ENCODE peak calls at places on chromosome 19, in ten cellular contexts. One of them, this sample, is unnamed.

GRCh38 chr19:3019211-3019854 is 9.7 kb downstream of the TLE2 start:
- DNase-seq in IMR-90: no peak
- DNase-seq in Peyer's patch: no peak
- DNase-seq in stomach: no peak
- DNase-seq in heart left ventricle: no peak
- DNase-seq in tibial nerve: no peak
- DNase-seq in upper lobe of left lung: no peak
- DNase-seq in right lobe of liver: no peak
- DNase-seq in adrenal gland: no peak
- DNase-seq in breast epithelium: no peak
- DNase-seq in this sample: no peak

GRCh38 chr19:34962281-34962944 is 1.6 kb downstream of the ZNF792 start:
- DNase-seq in IMR-90: peak
- DNase-seq in Peyer's patch: no peak
- DNase-seq in stomach: no peak
- DNase-seq in heart left ventricle: peak
- DNase-seq in tibial nerve: no peak
- DNase-seq in upper lobe of left lung: no peak
- DNase-seq in right lobe of liver: no peak
- DNase-seq in adrenal gland: no peak
- DNase-seq in breast epithelium: no peak
- DNase-seq in this sample: no peak

GRCh38 chr19:49497790-49498106 is 1.5 kb downstream of the RPS11 start:
- DNase-seq in IMR-90: no peak
- DNase-seq in Peyer's patch: no peak
- DNase-seq in stomach: no peak
- DNase-seq in heart left ventricle: no peak
- DNase-seq in tibial nerve: no peak
- DNase-seq in upper lobe of left lung: no peak
- DNase-seq in right lobe of liver: no peak
- DNase-seq in adrenal gland: no peak
- DNase-seq in breast epithelium: no peak
- DNase-seq in this sample: no peak

GRCh38 chr19:55283548-55284393 is at the start of gene BRSK1:
- DNase-seq in IMR-90: peak
- DNase-seq in Peyer's patch: no peak
- DNase-seq in stomach: peak
- DNase-seq in heart left ventricle: peak
- DNase-seq in tibial nerve: no peak
- DNase-seq in upper lobe of left lung: no peak
- DNase-seq in right lobe of liver: no peak
- DNase-seq in adrenal gland: peak
- DNase-seq in breast epithelium: no peak
- DNase-seq in this sample: no peak

GRCh38 chr19:19738564-19738963 is 5.7 kb upstream of the ZNF14 start:
- DNase-seq in IMR-90: no peak
- DNase-seq in Peyer's patch: no peak
- DNase-seq in stomach: no peak
- DNase-seq in heart left ventricle: no peak
- DNase-seq in tibial nerve: no peak
- DNase-seq in upper lobe of left lung: no peak
- DNase-seq in right lobe of liver: no peak
- DNase-seq in adrenal gland: no peak
- DNase-seq in breast epithelium: no peak
- DNase-seq in this sample: no peak

GRCh38 chr19:11138659-11139526 is 16.7 kb downstream of the SPC24 start:
- DNase-seq in IMR-90: peak
- DNase-seq in Peyer's patch: peak
- DNase-seq in stomach: peak
- DNase-seq in heart left ventricle: peak
- DNase-seq in tibial nerve: peak
- DNase-seq in upper lobe of left lung: peak
- DNase-seq in right lobe of liver: peak
- DNase-seq in adrenal gland: peak
- DNase-seq in breast epithelium: no peak
- DNase-seq in this sample: no peak

GRCh38 chr19:28530406-28531035 is 682.4 kb downstream of the UQCRFS1 start:
- DNase-seq in IMR-90: no peak
- DNase-seq in Peyer's patch: no peak
- DNase-seq in stomach: no peak
- DNase-seq in heart left ventricle: no peak
- DNase-seq in tibial nerve: no peak
- DNase-seq in upper lobe of left lung: no peak
- DNase-seq in right lobe of liver: no peak
- DNase-seq in adrenal gland: no peak
- DNase-seq in breast epithelium: no peak
- DNase-seq in this sample: no peak

GRCh38 chr19:49883094-49883493 is 5.6 kb downstream of the TBC1D17 start:
- DNase-seq in IMR-90: no peak
- DNase-seq in Peyer's patch: no peak
- DNase-seq in stomach: no peak
- DNase-seq in heart left ventricle: no peak
- DNase-seq in tibial nerve: no peak
- DNase-seq in upper lobe of left lung: no peak
- DNase-seq in right lobe of liver: no peak
- DNase-seq in adrenal gland: no peak
- DNase-seq in breast epithelium: no peak
- DNase-seq in this sample: no peak

GRCh38 chr19:11197291-11198174 is at the start of gene KANK2:
- DNase-seq in IMR-90: peak
- DNase-seq in Peyer's patch: peak
- DNase-seq in stomach: peak
- DNase-seq in heart left ventricle: peak
- DNase-seq in tibial nerve: peak
- DNase-seq in upper lobe of left lung: peak
- DNase-seq in right lobe of liver: peak
- DNase-seq in adrenal gland: peak
- DNase-seq in breast epithelium: peak
- DNase-seq in this sample: no peak

GRCh38 chr19:3609779-3610719 is 3.4 kb upstream of the TBXA2R start:
- DNase-seq in IMR-90: no peak
- DNase-seq in Peyer's patch: no peak
- DNase-seq in stomach: no peak
- DNase-seq in heart left ventricle: no peak
- DNase-seq in tibial nerve: no peak
- DNase-seq in upper lobe of left lung: no peak
- DNase-seq in right lobe of liver: no peak
- DNase-seq in adrenal gland: no peak
- DNase-seq in breast epithelium: no peak
- DNase-seq in this sample: no peak

GRCh38 chr19:46147166-46147740 is 785 bp upstream of the IGFL2 start:
- DNase-seq in IMR-90: no peak
- DNase-seq in Peyer's patch: no peak
- DNase-seq in stomach: no peak
- DNase-seq in heart left ventricle: no peak
- DNase-seq in tibial nerve: no peak
- DNase-seq in upper lobe of left lung: no peak
- DNase-seq in right lobe of liver: no peak
- DNase-seq in adrenal gland: no peak
- DNase-seq in breast epithelium: no peak
- DNase-seq in this sample: no peak

GRCh38 chr19:46731007-46731501 is 14.1 kb upstream of the PRKD2 start:
- DNase-seq in IMR-90: peak
- DNase-seq in Peyer's patch: no peak
- DNase-seq in stomach: peak
- DNase-seq in heart left ventricle: no peak
- DNase-seq in tibial nerve: no peak
- DNase-seq in upper lobe of left lung: peak
- DNase-seq in right lobe of liver: peak
- DNase-seq in adrenal gland: peak
- DNase-seq in breast epithelium: no peak
- DNase-seq in this sample: no peak

GRCh38 chr19:51351266-51351990 is 9.5 kb upstream of the VSIG10L start:
- DNase-seq in IMR-90: no peak
- DNase-seq in Peyer's patch: no peak
- DNase-seq in stomach: no peak
- DNase-seq in heart left ventricle: no peak
- DNase-seq in tibial nerve: no peak
- DNase-seq in upper lobe of left lung: no peak
- DNase-seq in right lobe of liver: no peak
- DNase-seq in adrenal gland: no peak
- DNase-seq in breast epithelium: no peak
- DNase-seq in this sample: no peak

GRCh38 chr19:824885-825284 is 2.8 kb upstream of the AZU1 start:
- DNase-seq in IMR-90: no peak
- DNase-seq in Peyer's patch: no peak
- DNase-seq in stomach: no peak
- DNase-seq in heart left ventricle: no peak
- DNase-seq in tibial nerve: no peak
- DNase-seq in upper lobe of left lung: peak
- DNase-seq in right lobe of liver: no peak
- DNase-seq in adrenal gland: no peak
- DNase-seq in breast epithelium: no peak
- DNase-seq in this sample: no peak

DNA sequence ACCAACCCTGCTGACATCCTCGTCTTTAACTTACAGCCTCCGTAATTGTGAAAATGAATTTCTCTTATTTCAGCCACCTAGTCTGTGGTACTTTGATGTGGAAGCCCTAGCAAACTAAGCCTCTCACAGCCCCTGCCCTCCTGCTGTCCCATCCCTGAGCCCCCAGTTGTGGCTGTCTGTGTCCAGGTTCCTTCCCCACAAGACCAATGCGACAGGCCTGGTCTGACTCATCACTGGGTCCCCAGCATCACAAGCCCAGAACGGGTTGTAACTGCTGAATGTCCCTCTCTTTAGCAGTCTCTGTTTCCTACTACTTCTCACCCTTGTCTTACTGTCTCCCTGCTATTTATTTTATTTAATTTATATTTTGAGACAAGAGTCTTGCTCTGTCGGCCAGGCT is 5.7 kb downstream of the POU2F2 start:
- DNase-seq in IMR-90: no peak
- DNase-seq in Peyer's patch: no peak
- DNase-seq in stomach: no peak
- DNase-seq in heart left ventricle: no peak
- DNase-seq in tibial nerve: no peak
- DNase-seq in upper lobe of left lung: no peak
- DNase-seq in right lobe of liver: no peak
- DNase-seq in adrenal gland: no peak
- DNase-seq in breast epithelium: no peak
- DNase-seq in this sample: no peak
- H3K4me3 ChIP-seq in IMR-90: no peak
- H3K4me3 ChIP-seq in Peyer's patch: no peak
- H3K4me3 ChIP-seq in stomach: no peak
- H3K4me3 ChIP-seq in heart left ventricle: no peak
- H3K4me3 ChIP-seq in tibial nerve: no peak
- H3K4me3 ChIP-seq in upper lobe of left lung: no peak
- H3K4me3 ChIP-seq in right lobe of liver: no peak
- H3K4me3 ChIP-seq in adrenal gland: no peak
- H3K4me3 ChIP-seq in breast epithelium: no peak
- H3K4me3 ChIP-seq in this sample: no peak

GRCh38 chr19:14368011-14368513 is 13.2 kb upstream of the ADGRE5 start:
- DNase-seq in IMR-90: no peak
- DNase-seq in Peyer's patch: no peak
- DNase-seq in stomach: no peak
- DNase-seq in heart left ventricle: no peak
- DNase-seq in tibial nerve: no peak
- DNase-seq in upper lobe of left lung: no peak
- DNase-seq in right lobe of liver: no peak
- DNase-seq in adrenal gland: no peak
- DNase-seq in breast epithelium: no peak
- DNase-seq in this sample: no peak
- H3K27ac ChIP-seq in IMR-90: no peak
- H3K27ac ChIP-seq in Peyer's patch: peak
- H3K27ac ChIP-seq in stomach: peak
- H3K27ac ChIP-seq in heart left ventricle: peak
- H3K27ac ChIP-seq in tibial nerve: no peak
- H3K27ac ChIP-seq in upper lobe of left lung: peak
- H3K27ac ChIP-seq in right lobe of liver: peak
- H3K27ac ChIP-seq in adrenal gland: no peak
- H3K27ac ChIP-seq in breast epithelium: peak
- H3K27ac ChIP-seq in this sample: peak

DNA sequence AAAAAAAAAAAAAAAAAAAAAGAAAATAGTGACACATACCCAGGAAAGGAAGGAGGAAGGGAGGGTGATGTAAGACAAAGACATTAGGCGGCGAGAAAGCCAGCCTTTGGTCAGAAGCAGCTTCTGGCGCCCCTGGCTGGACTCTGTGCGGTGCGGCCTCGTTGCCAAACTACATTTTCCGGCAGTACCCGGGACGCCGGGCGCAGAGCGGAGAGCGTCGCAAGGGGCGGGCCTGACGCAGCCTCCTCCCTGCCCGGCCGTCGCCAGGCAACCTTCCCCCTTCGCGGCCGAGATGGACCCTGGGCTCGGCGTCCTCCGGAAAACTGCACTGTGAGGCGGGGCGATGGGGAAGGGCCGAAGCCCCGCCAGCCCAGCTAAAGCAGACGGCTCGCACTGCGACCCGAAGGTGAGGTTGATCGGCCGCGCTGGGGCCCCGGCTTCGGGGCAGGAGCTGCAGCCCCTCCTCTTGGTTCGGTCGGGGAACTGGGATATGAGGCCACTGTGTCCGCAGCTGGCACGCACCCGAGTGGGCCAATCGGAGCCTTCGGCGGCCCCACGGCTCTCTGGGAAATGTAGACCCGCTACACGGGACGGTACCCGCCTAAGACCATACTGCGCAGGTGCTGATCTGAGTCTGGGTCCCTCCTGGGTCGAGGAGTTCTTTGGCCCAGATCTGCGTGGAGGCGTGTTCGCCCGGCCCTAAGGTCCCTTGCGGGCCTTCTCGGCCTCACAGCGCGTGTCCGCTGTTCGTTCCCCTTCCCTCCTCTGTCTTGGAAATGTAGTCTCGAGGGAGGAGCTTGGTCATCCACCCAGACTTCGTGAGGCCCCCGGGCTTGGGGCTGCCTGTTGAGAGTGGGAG is 2.3 kb upstream of the MZF1 start:
- DNase-seq in IMR-90: peak
- DNase-seq in Peyer's patch: peak
- DNase-seq in stomach: peak
- DNase-seq in heart left ventricle: peak
- DNase-seq in tibial nerve: peak
- DNase-seq in upper lobe of left lung: peak
- DNase-seq in right lobe of liver: peak
- DNase-seq in adrenal gland: peak
- DNase-seq in breast epithelium: peak
- DNase-seq in this sample: no peak
- TF ChIP-seq POLR2A in IMR-90: peak
- TF ChIP-seq POLR2A in Peyer's patch: peak
- TF ChIP-seq POLR2A in stomach: no peak
- TF ChIP-seq POLR2A in heart left ventricle: peak
- TF ChIP-seq POLR2A in tibial nerve: peak
- TF ChIP-seq POLR2A in upper lobe of left lung: no peak
- TF ChIP-seq POLR2A in right lobe of liver: peak
- TF ChIP-seq POLR2A in adrenal gland: peak
- TF ChIP-seq POLR2A in breast epithelium: no peak
- TF ChIP-seq POLR2A in this sample: no peak

GRCh38 chr19:32886241-32886640 is 16.7 kb upstream of the SLC7A9 start:
- DNase-seq in IMR-90: no peak
- DNase-seq in Peyer's patch: no peak
- DNase-seq in stomach: no peak
- DNase-seq in heart left ventricle: no peak
- DNase-seq in tibial nerve: no peak
- DNase-seq in upper lobe of left lung: no peak
- DNase-seq in right lobe of liver: no peak
- DNase-seq in adrenal gland: no peak
- DNase-seq in breast epithelium: no peak
- DNase-seq in this sample: no peak
- H3K4me3 ChIP-seq in IMR-90: no peak
- H3K4me3 ChIP-seq in Peyer's patch: no peak
- H3K4me3 ChIP-seq in stomach: no peak
- H3K4me3 ChIP-seq in heart left ventricle: no peak
- H3K4me3 ChIP-seq in tibial nerve: no peak
- H3K4me3 ChIP-seq in upper lobe of left lung: no peak
- H3K4me3 ChIP-seq in right lobe of liver: no peak
- H3K4me3 ChIP-seq in adrenal gland: no peak
- H3K4me3 ChIP-seq in breast epithelium: no peak
- H3K4me3 ChIP-seq in this sample: no peak

This sample was measured in esophagus squamous epithelium.